ENCODE peak calls at places on chromosomes 3 and 15, in ten cellular contexts. One of them, this sample, is unnamed.

GRCh38 chr3:141399200-141399599 is 30.9 kb downstream of the ZBTB38 start:
- DNase-seq in left lung: no peak
- DNase-seq in pancreas: no peak
- DNase-seq in AG04450: no peak
- DNase-seq in AG10803: no peak
- DNase-seq in choroid plexus epithelial cell: no peak
- DNase-seq in K562: no peak
- DNase-seq in kidney epithelial cell: no peak
- DNase-seq in uterus: no peak
- DNase-seq in WERI-Rb-1: no peak
- DNase-seq in this sample: no peak

GRCh38 chr3:105793040-105793439 is 75.8 kb downstream of the CBLB start:
- DNase-seq in left lung: no peak
- DNase-seq in pancreas: no peak
- DNase-seq in AG04450: no peak
- DNase-seq in AG10803: no peak
- DNase-seq in choroid plexus epithelial cell: peak; percentile 59
- DNase-seq in K562: no peak
- DNase-seq in kidney epithelial cell: no peak
- DNase-seq in uterus: no peak
- DNase-seq in WERI-Rb-1: no peak
- DNase-seq in this sample: no peak

GRCh38 chr3:120780977-120781376 is 38.4 kb downstream of the GTF2E1 start:
- DNase-seq in left lung: peak; percentile 38
- DNase-seq in pancreas: no peak
- DNase-seq in AG04450: peak; percentile 44
- DNase-seq in AG10803: peak; percentile 39
- DNase-seq in choroid plexus epithelial cell: peak; percentile 75
- DNase-seq in K562: no peak
- DNase-seq in kidney epithelial cell: peak; percentile 54
- DNase-seq in uterus: no peak
- DNase-seq in WERI-Rb-1: no peak
- DNase-seq in this sample: no peak

GRCh38 chr3:7396534-7396933 is 535.6 kb downstream of the GRM7 start:
- DNase-seq in left lung: no peak
- DNase-seq in pancreas: no peak
- DNase-seq in AG04450: no peak
- DNase-seq in AG10803: no peak
- DNase-seq in choroid plexus epithelial cell: no peak
- DNase-seq in K562: no peak
- DNase-seq in kidney epithelial cell: no peak
- DNase-seq in uterus: no peak
- DNase-seq in WERI-Rb-1: no peak
- DNase-seq in this sample: no peak

GRCh38 chr3:50572158-50572557 is 2.8 kb downstream of the HEMK1 start:
- DNase-seq in left lung: peak; percentile 76
- DNase-seq in pancreas: peak; percentile 90
- DNase-seq in AG04450: peak; percentile 38
- DNase-seq in AG10803: peak; percentile 67
- DNase-seq in choroid plexus epithelial cell: peak; percentile 77
- DNase-seq in K562: peak; percentile 78
- DNase-seq in kidney epithelial cell: no peak
- DNase-seq in uterus: peak; percentile 69
- DNase-seq in WERI-Rb-1: peak; percentile 71
- DNase-seq in this sample: no peak

GRCh38 chr15:80888846-80889245 is 100.8 kb downstream of the MESD start:
- DNase-seq in left lung: no peak
- DNase-seq in pancreas: no peak
- DNase-seq in AG04450: no peak
- DNase-seq in AG10803: no peak
- DNase-seq in choroid plexus epithelial cell: no peak
- DNase-seq in K562: no peak
- DNase-seq in kidney epithelial cell: no peak
- DNase-seq in uterus: no peak
- DNase-seq in WERI-Rb-1: no peak
- DNase-seq in this sample: no peak

GRCh38 chr3:113054552-113054951 is 63.8 kb downstream of the GTPBP8 start:
- DNase-seq in left lung: no peak
- DNase-seq in pancreas: no peak
- DNase-seq in AG04450: peak; percentile 44
- DNase-seq in AG10803: peak; percentile 94
- DNase-seq in choroid plexus epithelial cell: peak; percentile 83
- DNase-seq in K562: no peak
- DNase-seq in kidney epithelial cell: no peak
- DNase-seq in uterus: no peak
- DNase-seq in WERI-Rb-1: no peak
- DNase-seq in this sample: no peak

GRCh38 chr3:42163622-42164244 is 72.6 kb downstream of the TRAK1 start:
- DNase-seq in left lung: no peak
- DNase-seq in pancreas: no peak
- DNase-seq in AG04450: no peak
- DNase-seq in AG10803: no peak
- DNase-seq in choroid plexus epithelial cell: no peak
- DNase-seq in K562: no peak
- DNase-seq in kidney epithelial cell: no peak
- DNase-seq in uterus: no peak
- DNase-seq in WERI-Rb-1: peak; percentile 13
- DNase-seq in this sample: no peak

GRCh38 chr3:66617351-66617750 is 116.5 kb upstream of the LRIG1 start:
- DNase-seq in left lung: no peak
- DNase-seq in pancreas: no peak
- DNase-seq in AG04450: no peak
- DNase-seq in AG10803: no peak
- DNase-seq in choroid plexus epithelial cell: no peak
- DNase-seq in K562: no peak
- DNase-seq in kidney epithelial cell: no peak
- DNase-seq in uterus: no peak
- DNase-seq in WERI-Rb-1: no peak
- DNase-seq in this sample: no peak

GRCh38 chr15:39474657-39475056 is 106.2 kb upstream of the THBS1 start:
- DNase-seq in left lung: no peak
- DNase-seq in pancreas: no peak
- DNase-seq in AG04450: no peak
- DNase-seq in AG10803: no peak
- DNase-seq in choroid plexus epithelial cell: no peak
- DNase-seq in K562: no peak
- DNase-seq in kidney epithelial cell: no peak
- DNase-seq in uterus: no peak
- DNase-seq in WERI-Rb-1: no peak
- DNase-seq in this sample: no peak

GRCh38 chr15:84929795-84930371 is 45.4 kb downstream of the SLC28A1 start:
- DNase-seq in left lung: no peak
- DNase-seq in pancreas: peak; percentile 59
- DNase-seq in AG04450: no peak
- DNase-seq in AG10803: peak; percentile 55
- DNase-seq in choroid plexus epithelial cell: peak; percentile 54
- DNase-seq in K562: peak; percentile 86
- DNase-seq in kidney epithelial cell: peak; percentile 82
- DNase-seq in uterus: no peak
- DNase-seq in WERI-Rb-1: no peak
- DNase-seq in this sample: no peak

GRCh38 chr3:138642226-138642926 is 33.8 kb downstream of the FAIM start:
- DNase-seq in left lung: no peak
- DNase-seq in pancreas: no peak
- DNase-seq in AG04450: no peak
- DNase-seq in AG10803: no peak
- DNase-seq in choroid plexus epithelial cell: no peak
- DNase-seq in K562: no peak
- DNase-seq in kidney epithelial cell: no peak
- DNase-seq in uterus: no peak
- DNase-seq in WERI-Rb-1: no peak
- DNase-seq in this sample: no peak

GRCh38 chr15:40247406-40247971 is 8.6 kb downstream of the PAK6 start:
- DNase-seq in left lung: peak; percentile 17
- DNase-seq in pancreas: peak; percentile 29
- DNase-seq in AG04450: no peak
- DNase-seq in AG10803: no peak
- DNase-seq in choroid plexus epithelial cell: no peak
- DNase-seq in K562: no peak
- DNase-seq in kidney epithelial cell: no peak
- DNase-seq in uterus: no peak
- DNase-seq in WERI-Rb-1: no peak
- DNase-seq in this sample: no peak

DNA sequence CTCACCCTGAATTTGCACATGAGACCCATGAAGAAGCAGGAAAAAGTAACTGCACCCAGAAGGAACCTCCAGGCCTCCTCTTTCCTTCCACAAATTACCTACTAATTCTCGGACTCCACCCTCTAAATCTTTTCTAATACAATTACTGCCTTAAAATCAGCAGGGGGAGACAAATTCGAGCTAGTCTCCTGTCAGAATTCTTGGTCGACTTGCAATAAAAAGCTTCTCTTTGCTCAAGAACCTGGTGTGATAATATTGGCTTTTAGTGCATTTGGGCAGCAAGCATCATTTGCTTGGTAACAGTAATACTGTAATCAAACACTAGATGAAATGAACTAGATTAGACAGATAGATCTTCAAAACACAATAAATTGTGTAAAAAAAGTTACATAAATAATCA is 281.9 kb downstream of the RAP2B start:
- DNase-seq in left lung: no peak
- DNase-seq in pancreas: no peak
- DNase-seq in AG04450: no peak
- DNase-seq in AG10803: peak; percentile 15
- DNase-seq in choroid plexus epithelial cell: peak; percentile 37
- DNase-seq in K562: peak; percentile 21
- DNase-seq in kidney epithelial cell: no peak
- DNase-seq in uterus: no peak
- DNase-seq in WERI-Rb-1: no peak
- DNase-seq in this sample: no peak
- TF ChIP-seq CTCF in left lung: no peak
- TF ChIP-seq CTCF in pancreas: no peak
- TF ChIP-seq CTCF in AG04450: peak; percentile 26
- TF ChIP-seq CTCF in AG10803: peak; percentile 32
- TF ChIP-seq CTCF in choroid plexus epithelial cell: peak; percentile 43
- TF ChIP-seq CTCF in K562: peak; percentile 46
- TF ChIP-seq CTCF in kidney epithelial cell: peak; percentile 4
- TF ChIP-seq CTCF in uterus: no peak
- TF ChIP-seq CTCF in WERI-Rb-1: no peak
- TF ChIP-seq CTCF in this sample: peak; percentile 41

GRCh38 chr3:124034016-124034808 is 42.3 kb upstream of the ROPN1 start:
- DNase-seq in left lung: no peak
- DNase-seq in pancreas: peak; percentile 75
- DNase-seq in AG04450: no peak
- DNase-seq in AG10803: no peak
- DNase-seq in choroid plexus epithelial cell: peak; percentile 6
- DNase-seq in K562: peak; percentile 20
- DNase-seq in kidney epithelial cell: no peak
- DNase-seq in uterus: peak; percentile 39
- DNase-seq in WERI-Rb-1: no peak
- DNase-seq in this sample: no peak
- H3K4me3 ChIP-seq in left lung: peak overlapping the region; percentile 60
- H3K4me3 ChIP-seq in pancreas: peak overlapping the region; percentile 65
- H3K4me3 ChIP-seq in AG04450: peak overlapping the region; percentile 71
- H3K4me3 ChIP-seq in AG10803: peak overlapping the region; percentile 76
- H3K4me3 ChIP-seq in choroid plexus epithelial cell: peak overlapping the region; percentile 58
- H3K4me3 ChIP-seq in K562: peak overlapping the region; percentile 25
- H3K4me3 ChIP-seq in kidney epithelial cell: peak overlapping the region; percentile 70
- H3K4me3 ChIP-seq in uterus: peak overlapping the region; percentile 73
- H3K4me3 ChIP-seq in WERI-Rb-1: peak overlapping the region; percentile 90
- H3K4me3 ChIP-seq in this sample: peak overlapping the region; percentile 74

DNA sequence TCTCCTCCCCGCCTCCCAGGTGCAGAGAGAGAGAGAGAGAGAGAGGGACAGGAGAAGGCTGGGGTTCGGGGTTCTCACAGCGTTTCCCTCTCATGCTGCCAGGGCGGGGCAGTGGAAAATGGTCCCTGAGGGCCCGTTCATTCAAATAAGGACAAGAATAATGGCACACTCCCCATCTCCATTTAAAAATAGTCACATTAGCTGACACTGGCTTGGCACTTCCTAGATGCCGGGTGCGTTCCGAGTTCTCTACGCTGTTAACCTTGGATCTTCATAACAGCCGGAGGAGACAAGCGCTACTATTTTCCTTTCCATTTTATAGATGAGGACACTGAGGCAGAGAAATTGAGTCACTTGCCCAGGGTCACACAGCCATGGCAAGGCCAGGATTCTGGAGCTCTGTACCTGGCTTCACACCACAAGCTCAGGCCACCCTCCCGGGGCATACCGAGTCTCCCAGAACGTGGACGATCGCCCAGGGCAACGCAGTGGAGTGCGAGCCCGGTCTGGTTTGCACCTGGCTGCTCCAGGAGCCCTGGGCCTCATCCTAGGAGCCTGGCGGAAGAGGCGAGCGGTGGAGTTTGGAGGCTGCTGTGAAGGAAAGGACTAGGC is 608 bp upstream of the SLC6A6 start:
- DNase-seq in left lung: no peak
- DNase-seq in pancreas: no peak
- DNase-seq in AG04450: no peak
- DNase-seq in AG10803: no peak
- DNase-seq in choroid plexus epithelial cell: no peak
- DNase-seq in K562: no peak
- DNase-seq in kidney epithelial cell: no peak
- DNase-seq in uterus: no peak
- DNase-seq in WERI-Rb-1: no peak
- DNase-seq in this sample: no peak
- TF ChIP-seq CTCF in left lung: no peak
- TF ChIP-seq CTCF in pancreas: no peak
- TF ChIP-seq CTCF in AG04450: no peak
- TF ChIP-seq CTCF in AG10803: no peak
- TF ChIP-seq CTCF in choroid plexus epithelial cell: no peak
- TF ChIP-seq CTCF in K562: no peak
- TF ChIP-seq CTCF in kidney epithelial cell: no peak
- TF ChIP-seq CTCF in uterus: no peak
- TF ChIP-seq CTCF in WERI-Rb-1: no peak
- TF ChIP-seq CTCF in this sample: no peak

GRCh38 chr15:92892201-92892555 is 7.9 kb upstream of the CHD2 start:
- DNase-seq in left lung: no peak
- DNase-seq in pancreas: no peak
- DNase-seq in AG04450: no peak
- DNase-seq in AG10803: no peak
- DNase-seq in choroid plexus epithelial cell: no peak
- DNase-seq in K562: no peak
- DNase-seq in kidney epithelial cell: no peak
- DNase-seq in uterus: no peak
- DNase-seq in WERI-Rb-1: no peak
- DNase-seq in this sample: no peak

GRCh38 chr15:92887869-92888268 is 12.3 kb upstream of the CHD2 start:
- DNase-seq in left lung: no peak
- DNase-seq in pancreas: no peak
- DNase-seq in AG04450: no peak
- DNase-seq in AG10803: no peak
- DNase-seq in choroid plexus epithelial cell: no peak
- DNase-seq in K562: no peak
- DNase-seq in kidney epithelial cell: no peak
- DNase-seq in uterus: no peak
- DNase-seq in WERI-Rb-1: no peak
- DNase-seq in this sample: no peak

GRCh38 chr15:92893200-92893599 is 6.9 kb upstream of the CHD2 start:
- DNase-seq in left lung: no peak
- DNase-seq in pancreas: no peak
- DNase-seq in AG04450: no peak
- DNase-seq in AG10803: no peak
- DNase-seq in choroid plexus epithelial cell: no peak
- DNase-seq in K562: no peak
- DNase-seq in kidney epithelial cell: no peak
- DNase-seq in uterus: no peak
- DNase-seq in WERI-Rb-1: no peak
- DNase-seq in this sample: no peak

GRCh38 chr15:92889390-92890113 is 10.6 kb upstream of the CHD2 start:
- DNase-seq in left lung: no peak
- DNase-seq in pancreas: no peak
- DNase-seq in AG04450: no peak
- DNase-seq in AG10803: no peak
- DNase-seq in choroid plexus epithelial cell: no peak
- DNase-seq in K562: no peak
- DNase-seq in kidney epithelial cell: no peak
- DNase-seq in uterus: no peak
- DNase-seq in WERI-Rb-1: no peak
- DNase-seq in this sample: no peak

GRCh38 chr15:92891533-92892200 is 8.5 kb upstream of the CHD2 start:
- DNase-seq in left lung: no peak
- DNase-seq in pancreas: no peak
- DNase-seq in AG04450: no peak
- DNase-seq in AG10803: no peak
- DNase-seq in choroid plexus epithelial cell: no peak
- DNase-seq in K562: no peak
- DNase-seq in kidney epithelial cell: no peak
- DNase-seq in uterus: no peak
- DNase-seq in WERI-Rb-1: no peak
- DNase-seq in this sample: no peak
- H3K4me3 ChIP-seq in left lung: no peak overlapping the region
- H3K4me3 ChIP-seq in pancreas: no peak overlapping the region
- H3K4me3 ChIP-seq in AG04450: no peak overlapping the region
- H3K4me3 ChIP-seq in AG10803: no peak overlapping the region
- H3K4me3 ChIP-seq in choroid plexus epithelial cell: no peak overlapping the region
- H3K4me3 ChIP-seq in K562: no peak overlapping the region
- H3K4me3 ChIP-seq in kidney epithelial cell: no peak overlapping the region
- H3K4me3 ChIP-seq in uterus: no peak overlapping the region
- H3K4me3 ChIP-seq in WERI-Rb-1: no peak overlapping the region
- H3K4me3 ChIP-seq in this sample: no peak overlapping the region

This sample was measured in epithelial cell of proximal tubule.